ENCODE peak calls at places on chromosome 12, in ten cellular contexts. One of them, this sample, is unnamed.

GRCh38 chr12:93060666-93061413 is 131.7 kb upstream of the EEA1 start:
- DNase-seq in stimulated activated naive B cell treated with anti-CD40 and anti-IgM and Interleukin-4, amounts not matched to agents 10 μg/mL and 1 μg/mL and 100 μg/mL, for 72 hours: peak
- DNase-seq in GM10248: peak
- DNase-seq in amniotic stem cell: no peak
- DNase-seq in ovary: peak
- DNase-seq in RWPE2: no peak
- DNase-seq in astrocyte of the hippocampus: peak
- DNase-seq in choroid plexus epithelial cell: peak
- DNase-seq in lower leg skin: no peak
- DNase-seq in stimulated activated CD4-positive, alpha-beta T cell treated with anti-CD3 and anti-CD28 coated beads, Interleukin-15, amount 100 ng/mL, for 24 hours: peak
- DNase-seq in this sample: no peak

GRCh38 chr12:57593187-57593586 is 2.2 kb downstream of the PIP4K2C start:
- DNase-seq in ovary: no peak
- DNase-seq in stimulated activated CD4-positive, alpha-beta T cell treated with anti-CD3 and anti-CD28 coated beads, Interleukin-15, amount 100 ng/mL, for 24 hours: no peak
- DNase-seq in lower leg skin: no peak
- DNase-seq in RWPE2: no peak
- DNase-seq in stimulated activated naive B cell treated with anti-CD40 and anti-IgM and Interleukin-4, amounts not matched to agents 10 μg/mL and 1 μg/mL and 100 μg/mL, for 72 hours: no peak
- DNase-seq in choroid plexus epithelial cell: no peak
- DNase-seq in amniotic stem cell: no peak
- DNase-seq in GM10248: no peak
- DNase-seq in astrocyte of the hippocampus: no peak
- DNase-seq in this sample: no peak

GRCh38 chr12:20374775-20375174 is 6.4 kb downstream of the PDE3A start:
- DNase-seq in stimulated activated naive B cell treated with anti-CD40 and anti-IgM and Interleukin-4, amounts not matched to agents 10 μg/mL and 1 μg/mL and 100 μg/mL, for 72 hours: no peak
- DNase-seq in stimulated activated CD4-positive, alpha-beta T cell treated with anti-CD3 and anti-CD28 coated beads, Interleukin-15, amount 100 ng/mL, for 24 hours: no peak
- DNase-seq in ovary: no peak
- DNase-seq in amniotic stem cell: no peak
- DNase-seq in astrocyte of the hippocampus: no peak
- DNase-seq in choroid plexus epithelial cell: no peak
- DNase-seq in lower leg skin: no peak
- DNase-seq in GM10248: no peak
- DNase-seq in RWPE2: no peak
- DNase-seq in this sample: no peak

GRCh38 chr12:509494-509893 is 49.8 kb downstream of the B4GALNT3 start:
- DNase-seq in stimulated activated CD4-positive, alpha-beta T cell treated with anti-CD3 and anti-CD28 coated beads, Interleukin-15, amount 100 ng/mL, for 24 hours: no peak
- DNase-seq in stimulated activated naive B cell treated with anti-CD40 and anti-IgM and Interleukin-4, amounts not matched to agents 10 μg/mL and 1 μg/mL and 100 μg/mL, for 72 hours: no peak
- DNase-seq in RWPE2: no peak
- DNase-seq in GM10248: no peak
- DNase-seq in lower leg skin: peak
- DNase-seq in ovary: no peak
- DNase-seq in amniotic stem cell: no peak
- DNase-seq in choroid plexus epithelial cell: peak
- DNase-seq in astrocyte of the hippocampus: peak
- DNase-seq in this sample: peak

GRCh38 chr12:87809916-87810315 is 219.3 kb downstream of the C12orf50 start:
- DNase-seq in lower leg skin: no peak
- DNase-seq in astrocyte of the hippocampus: no peak
- DNase-seq in amniotic stem cell: no peak
- DNase-seq in RWPE2: no peak
- DNase-seq in choroid plexus epithelial cell: peak
- DNase-seq in stimulated activated naive B cell treated with anti-CD40 and anti-IgM and Interleukin-4, amounts not matched to agents 10 μg/mL and 1 μg/mL and 100 μg/mL, for 72 hours: no peak
- DNase-seq in ovary: no peak
- DNase-seq in stimulated activated CD4-positive, alpha-beta T cell treated with anti-CD3 and anti-CD28 coated beads, Interleukin-15, amount 100 ng/mL, for 24 hours: no peak
- DNase-seq in GM10248: no peak
- DNase-seq in this sample: no peak

GRCh38 chr12:127355061-127355820 is 911.7 kb upstream of the TMEM132C start:
- DNase-seq in stimulated activated naive B cell treated with anti-CD40 and anti-IgM and Interleukin-4, amounts not matched to agents 10 μg/mL and 1 μg/mL and 100 μg/mL, for 72 hours: no peak
- DNase-seq in GM10248: no peak
- DNase-seq in amniotic stem cell: no peak
- DNase-seq in stimulated activated CD4-positive, alpha-beta T cell treated with anti-CD3 and anti-CD28 coated beads, Interleukin-15, amount 100 ng/mL, for 24 hours: no peak
- DNase-seq in RWPE2: no peak
- DNase-seq in lower leg skin: no peak
- DNase-seq in astrocyte of the hippocampus: peak
- DNase-seq in ovary: no peak
- DNase-seq in choroid plexus epithelial cell: peak
- DNase-seq in this sample: no peak

GRCh38 chr12:26126340-26127284 is 1.8 kb upstream of the BHLHE41 start:
- DNase-seq in amniotic stem cell: peak
- DNase-seq in stimulated activated CD4-positive, alpha-beta T cell treated with anti-CD3 and anti-CD28 coated beads, Interleukin-15, amount 100 ng/mL, for 24 hours: peak
- DNase-seq in choroid plexus epithelial cell: peak
- DNase-seq in astrocyte of the hippocampus: peak
- DNase-seq in GM10248: peak
- DNase-seq in lower leg skin: peak
- DNase-seq in ovary: peak
- DNase-seq in stimulated activated naive B cell treated with anti-CD40 and anti-IgM and Interleukin-4, amounts not matched to agents 10 μg/mL and 1 μg/mL and 100 μg/mL, for 72 hours: peak
- DNase-seq in RWPE2: peak
- DNase-seq in this sample: peak

GRCh38 chr12:19750116-19750644 is 310.9 kb downstream of the AEBP2 start:
- DNase-seq in lower leg skin: no peak
- DNase-seq in ovary: no peak
- DNase-seq in RWPE2: no peak
- DNase-seq in stimulated activated naive B cell treated with anti-CD40 and anti-IgM and Interleukin-4, amounts not matched to agents 10 μg/mL and 1 μg/mL and 100 μg/mL, for 72 hours: no peak
- DNase-seq in amniotic stem cell: no peak
- DNase-seq in astrocyte of the hippocampus: no peak
- DNase-seq in stimulated activated CD4-positive, alpha-beta T cell treated with anti-CD3 and anti-CD28 coated beads, Interleukin-15, amount 100 ng/mL, for 24 hours: no peak
- DNase-seq in GM10248: no peak
- DNase-seq in choroid plexus epithelial cell: no peak
- DNase-seq in this sample: no peak

GRCh38 chr12:105259226-105259625 is 23.3 kb upstream of the APPL2 start:
- DNase-seq in astrocyte of the hippocampus: no peak
- DNase-seq in stimulated activated CD4-positive, alpha-beta T cell treated with anti-CD3 and anti-CD28 coated beads, Interleukin-15, amount 100 ng/mL, for 24 hours: no peak
- DNase-seq in stimulated activated naive B cell treated with anti-CD40 and anti-IgM and Interleukin-4, amounts not matched to agents 10 μg/mL and 1 μg/mL and 100 μg/mL, for 72 hours: no peak
- DNase-seq in amniotic stem cell: no peak
- DNase-seq in ovary: no peak
- DNase-seq in GM10248: no peak
- DNase-seq in RWPE2: no peak
- DNase-seq in lower leg skin: no peak
- DNase-seq in choroid plexus epithelial cell: no peak
- DNase-seq in this sample: no peak

GRCh38 chr12:4445156-4446020 is at the start of gene FGF6:
- DNase-seq in RWPE2: no peak
- DNase-seq in lower leg skin: peak
- DNase-seq in astrocyte of the hippocampus: no peak
- DNase-seq in choroid plexus epithelial cell: no peak
- DNase-seq in amniotic stem cell: no peak
- DNase-seq in stimulated activated naive B cell treated with anti-CD40 and anti-IgM and Interleukin-4, amounts not matched to agents 10 μg/mL and 1 μg/mL and 100 μg/mL, for 72 hours: no peak
- DNase-seq in ovary: no peak
- DNase-seq in GM10248: no peak
- DNase-seq in stimulated activated CD4-positive, alpha-beta T cell treated with anti-CD3 and anti-CD28 coated beads, Interleukin-15, amount 100 ng/mL, for 24 hours: no peak
- DNase-seq in this sample: no peak

GRCh38 chr12:123397400-123397799 is 13.5 kb downstream of the KMT5A start:
- DNase-seq in RWPE2: no peak
- DNase-seq in choroid plexus epithelial cell: peak
- DNase-seq in astrocyte of the hippocampus: no peak
- DNase-seq in GM10248: no peak
- DNase-seq in stimulated activated CD4-positive, alpha-beta T cell treated with anti-CD3 and anti-CD28 coated beads, Interleukin-15, amount 100 ng/mL, for 24 hours: no peak
- DNase-seq in stimulated activated naive B cell treated with anti-CD40 and anti-IgM and Interleukin-4, amounts not matched to agents 10 μg/mL and 1 μg/mL and 100 μg/mL, for 72 hours: no peak
- DNase-seq in ovary: no peak
- DNase-seq in lower leg skin: no peak
- DNase-seq in amniotic stem cell: no peak
- DNase-seq in this sample: no peak

GRCh38 chr12:41188058-41188840 is at the start of gene PDZRN4:
- DNase-seq in ovary: peak
- DNase-seq in choroid plexus epithelial cell: no peak
- DNase-seq in stimulated activated naive B cell treated with anti-CD40 and anti-IgM and Interleukin-4, amounts not matched to agents 10 μg/mL and 1 μg/mL and 100 μg/mL, for 72 hours: no peak
- DNase-seq in stimulated activated CD4-positive, alpha-beta T cell treated with anti-CD3 and anti-CD28 coated beads, Interleukin-15, amount 100 ng/mL, for 24 hours: no peak
- DNase-seq in RWPE2: no peak
- DNase-seq in astrocyte of the hippocampus: peak
- DNase-seq in lower leg skin: peak
- DNase-seq in GM10248: peak
- DNase-seq in amniotic stem cell: no peak
- DNase-seq in this sample: no peak

GRCh38 chr12:59677857-59678256 is 82.0 kb downstream of the SLC16A7 start:
- DNase-seq in astrocyte of the hippocampus: no peak
- DNase-seq in stimulated activated CD4-positive, alpha-beta T cell treated with anti-CD3 and anti-CD28 coated beads, Interleukin-15, amount 100 ng/mL, for 24 hours: no peak
- DNase-seq in amniotic stem cell: no peak
- DNase-seq in RWPE2: no peak
- DNase-seq in GM10248: no peak
- DNase-seq in lower leg skin: no peak
- DNase-seq in stimulated activated naive B cell treated with anti-CD40 and anti-IgM and Interleukin-4, amounts not matched to agents 10 μg/mL and 1 μg/mL and 100 μg/mL, for 72 hours: no peak
- DNase-seq in ovary: no peak
- DNase-seq in choroid plexus epithelial cell: no peak
- DNase-seq in this sample: no peak

GRCh38 chr12:100675432-100675831 is 101.9 kb downstream of the GAS2L3 start:
- DNase-seq in stimulated activated naive B cell treated with anti-CD40 and anti-IgM and Interleukin-4, amounts not matched to agents 10 μg/mL and 1 μg/mL and 100 μg/mL, for 72 hours: no peak
- DNase-seq in choroid plexus epithelial cell: peak
- DNase-seq in ovary: no peak
- DNase-seq in RWPE2: peak
- DNase-seq in astrocyte of the hippocampus: peak
- DNase-seq in amniotic stem cell: peak
- DNase-seq in GM10248: no peak
- DNase-seq in stimulated activated CD4-positive, alpha-beta T cell treated with anti-CD3 and anti-CD28 coated beads, Interleukin-15, amount 100 ng/mL, for 24 hours: no peak
- DNase-seq in lower leg skin: no peak
- DNase-seq in this sample: no peak

GRCh38 chr12:541676-542289 is 82.0 kb downstream of the B4GALNT3 start:
- DNase-seq in stimulated activated CD4-positive, alpha-beta T cell treated with anti-CD3 and anti-CD28 coated beads, Interleukin-15, amount 100 ng/mL, for 24 hours: no peak
- DNase-seq in lower leg skin: no peak
- DNase-seq in ovary: no peak
- DNase-seq in stimulated activated naive B cell treated with anti-CD40 and anti-IgM and Interleukin-4, amounts not matched to agents 10 μg/mL and 1 μg/mL and 100 μg/mL, for 72 hours: no peak
- DNase-seq in amniotic stem cell: no peak
- DNase-seq in astrocyte of the hippocampus: peak
- DNase-seq in GM10248: no peak
- DNase-seq in RWPE2: peak
- DNase-seq in choroid plexus epithelial cell: no peak
- DNase-seq in this sample: no peak

GRCh38 chr12:87816186-87816585 is 213.0 kb downstream of the C12orf50 start:
- DNase-seq in stimulated activated CD4-positive, alpha-beta T cell treated with anti-CD3 and anti-CD28 coated beads, Interleukin-15, amount 100 ng/mL, for 24 hours: no peak
- DNase-seq in stimulated activated naive B cell treated with anti-CD40 and anti-IgM and Interleukin-4, amounts not matched to agents 10 μg/mL and 1 μg/mL and 100 μg/mL, for 72 hours: no peak
- DNase-seq in GM10248: no peak
- DNase-seq in astrocyte of the hippocampus: peak
- DNase-seq in lower leg skin: no peak
- DNase-seq in ovary: no peak
- DNase-seq in amniotic stem cell: no peak
- DNase-seq in RWPE2: no peak
- DNase-seq in choroid plexus epithelial cell: peak
- DNase-seq in this sample: no peak

GRCh38 chr12:3364661-3365264 is 126.2 kb upstream of the PRMT8 start:
- DNase-seq in RWPE2: no peak
- DNase-seq in stimulated activated CD4-positive, alpha-beta T cell treated with anti-CD3 and anti-CD28 coated beads, Interleukin-15, amount 100 ng/mL, for 24 hours: no peak
- DNase-seq in amniotic stem cell: no peak
- DNase-seq in choroid plexus epithelial cell: no peak
- DNase-seq in astrocyte of the hippocampus: no peak
- DNase-seq in lower leg skin: no peak
- DNase-seq in ovary: no peak
- DNase-seq in stimulated activated naive B cell treated with anti-CD40 and anti-IgM and Interleukin-4, amounts not matched to agents 10 μg/mL and 1 μg/mL and 100 μg/mL, for 72 hours: no peak
- DNase-seq in GM10248: no peak
- DNase-seq in this sample: no peak

GRCh38 chr12:3134526-3135135 is 57.5 kb downstream of the TSPAN9 start:
- DNase-seq in RWPE2: no peak
- DNase-seq in stimulated activated CD4-positive, alpha-beta T cell treated with anti-CD3 and anti-CD28 coated beads, Interleukin-15, amount 100 ng/mL, for 24 hours: no peak
- DNase-seq in ovary: no peak
- DNase-seq in astrocyte of the hippocampus: no peak
- DNase-seq in amniotic stem cell: no peak
- DNase-seq in choroid plexus epithelial cell: no peak
- DNase-seq in stimulated activated naive B cell treated with anti-CD40 and anti-IgM and Interleukin-4, amounts not matched to agents 10 μg/mL and 1 μg/mL and 100 μg/mL, for 72 hours: no peak
- DNase-seq in lower leg skin: no peak
- DNase-seq in GM10248: no peak
- DNase-seq in this sample: no peak

GRCh38 chr12:52647601-52648000 is 4.4 kb downstream of the KRT2 start:
- DNase-seq in choroid plexus epithelial cell: no peak
- DNase-seq in ovary: no peak
- DNase-seq in astrocyte of the hippocampus: no peak
- DNase-seq in GM10248: no peak
- DNase-seq in RWPE2: no peak
- DNase-seq in stimulated activated naive B cell treated with anti-CD40 and anti-IgM and Interleukin-4, amounts not matched to agents 10 μg/mL and 1 μg/mL and 100 μg/mL, for 72 hours: no peak
- DNase-seq in amniotic stem cell: no peak
- DNase-seq in stimulated activated CD4-positive, alpha-beta T cell treated with anti-CD3 and anti-CD28 coated beads, Interleukin-15, amount 100 ng/mL, for 24 hours: no peak
- DNase-seq in lower leg skin: peak
- DNase-seq in this sample: peak

GRCh38 chr12:89750821-89751227 is 42.2 kb upstream of the ATP2B1 start:
- DNase-seq in stimulated activated naive B cell treated with anti-CD40 and anti-IgM and Interleukin-4, amounts not matched to agents 10 μg/mL and 1 μg/mL and 100 μg/mL, for 72 hours: no peak
- DNase-seq in GM10248: no peak
- DNase-seq in choroid plexus epithelial cell: no peak
- DNase-seq in stimulated activated CD4-positive, alpha-beta T cell treated with anti-CD3 and anti-CD28 coated beads, Interleukin-15, amount 100 ng/mL, for 24 hours: no peak
- DNase-seq in amniotic stem cell: peak
- DNase-seq in ovary: no peak
- DNase-seq in RWPE2: no peak
- DNase-seq in astrocyte of the hippocampus: no peak
- DNase-seq in lower leg skin: no peak
- DNase-seq in this sample: no peak

GRCh38 chr12:27772328-27773049 is 7.5 kb upstream of the KLHL42 start:
- DNase-seq in choroid plexus epithelial cell: no peak
- DNase-seq in stimulated activated CD4-positive, alpha-beta T cell treated with anti-CD3 and anti-CD28 coated beads, Interleukin-15, amount 100 ng/mL, for 24 hours: no peak
- DNase-seq in RWPE2: no peak
- DNase-seq in lower leg skin: no peak
- DNase-seq in astrocyte of the hippocampus: no peak
- DNase-seq in amniotic stem cell: peak
- DNase-seq in stimulated activated naive B cell treated with anti-CD40 and anti-IgM and Interleukin-4, amounts not matched to agents 10 μg/mL and 1 μg/mL and 100 μg/mL, for 72 hours: no peak
- DNase-seq in ovary: no peak
- DNase-seq in GM10248: no peak
- DNase-seq in this sample: no peak

GRCh38 chr12:12338528-12339168 is 11.4 kb downstream of the MANSC1 start:
- DNase-seq in choroid plexus epithelial cell: peak
- DNase-seq in ovary: no peak
- DNase-seq in stimulated activated CD4-positive, alpha-beta T cell treated with anti-CD3 and anti-CD28 coated beads, Interleukin-15, amount 100 ng/mL, for 24 hours: no peak
- DNase-seq in amniotic stem cell: no peak
- DNase-seq in astrocyte of the hippocampus: peak
- DNase-seq in lower leg skin: peak
- DNase-seq in RWPE2: no peak
- DNase-seq in stimulated activated naive B cell treated with anti-CD40 and anti-IgM and Interleukin-4, amounts not matched to agents 10 μg/mL and 1 μg/mL and 100 μg/mL, for 72 hours: no peak
- DNase-seq in GM10248: no peak
- DNase-seq in this sample: no peak

GRCh38 chr12:94254270-94254669 is 105.9 kb downstream of the PLXNC1 start:
- DNase-seq in lower leg skin: no peak
- DNase-seq in choroid plexus epithelial cell: no peak
- DNase-seq in ovary: no peak
- DNase-seq in RWPE2: no peak
- DNase-seq in GM10248: no peak
- DNase-seq in astrocyte of the hippocampus: no peak
- DNase-seq in amniotic stem cell: no peak
- DNase-seq in stimulated activated CD4-positive, alpha-beta T cell treated with anti-CD3 and anti-CD28 coated beads, Interleukin-15, amount 100 ng/mL, for 24 hours: no peak
- DNase-seq in stimulated activated naive B cell treated with anti-CD40 and anti-IgM and Interleukin-4, amounts not matched to agents 10 μg/mL and 1 μg/mL and 100 μg/mL, for 72 hours: no peak
- DNase-seq in this sample: no peak

GRCh38 chr12:132214906-132215643 is 70.8 kb downstream of the NOC4L start:
- DNase-seq in stimulated activated CD4-positive, alpha-beta T cell treated with anti-CD3 and anti-CD28 coated beads, Interleukin-15, amount 100 ng/mL, for 24 hours: no peak
- DNase-seq in GM10248: no peak
- DNase-seq in lower leg skin: no peak
- DNase-seq in stimulated activated naive B cell treated with anti-CD40 and anti-IgM and Interleukin-4, amounts not matched to agents 10 μg/mL and 1 μg/mL and 100 μg/mL, for 72 hours: no peak
- DNase-seq in astrocyte of the hippocampus: no peak
- DNase-seq in ovary: no peak
- DNase-seq in RWPE2: no peak
- DNase-seq in amniotic stem cell: no peak
- DNase-seq in choroid plexus epithelial cell: no peak
- DNase-seq in this sample: no peak

GRCh38 chr12:47276253-47277070 is 196.7 kb upstream of the AMIGO2 start:
- DNase-seq in stimulated activated CD4-positive, alpha-beta T cell treated with anti-CD3 and anti-CD28 coated beads, Interleukin-15, amount 100 ng/mL, for 24 hours: peak
- DNase-seq in RWPE2: peak
- DNase-seq in choroid plexus epithelial cell: peak
- DNase-seq in ovary: no peak
- DNase-seq in amniotic stem cell: no peak
- DNase-seq in lower leg skin: no peak
- DNase-seq in GM10248: peak
- DNase-seq in stimulated activated naive B cell treated with anti-CD40 and anti-IgM and Interleukin-4, amounts not matched to agents 10 μg/mL and 1 μg/mL and 100 μg/mL, for 72 hours: peak
- DNase-seq in astrocyte of the hippocampus: peak
- DNase-seq in this sample: peak

GRCh38 chr12:68746572-68747180 is 700 bp downstream of the SLC35E3 start:
- DNase-seq in amniotic stem cell: peak
- DNase-seq in choroid plexus epithelial cell: peak
- DNase-seq in stimulated activated naive B cell treated with anti-CD40 and anti-IgM and Interleukin-4, amounts not matched to agents 10 μg/mL and 1 μg/mL and 100 μg/mL, for 72 hours: peak
- DNase-seq in astrocyte of the hippocampus: peak
- DNase-seq in RWPE2: no peak
- DNase-seq in lower leg skin: peak
- DNase-seq in ovary: peak
- DNase-seq in stimulated activated CD4-positive, alpha-beta T cell treated with anti-CD3 and anti-CD28 coated beads, Interleukin-15, amount 100 ng/mL, for 24 hours: peak
- DNase-seq in GM10248: peak
- DNase-seq in this sample: peak

GRCh38 chr12:15662303-15662980 is 126.7 kb downstream of the EPS8 start:
- DNase-seq in astrocyte of the hippocampus: peak
- DNase-seq in choroid plexus epithelial cell: peak
- DNase-seq in stimulated activated naive B cell treated with anti-CD40 and anti-IgM and Interleukin-4, amounts not matched to agents 10 μg/mL and 1 μg/mL and 100 μg/mL, for 72 hours: no peak
- DNase-seq in GM10248: no peak
- DNase-seq in amniotic stem cell: peak
- DNase-seq in ovary: no peak
- DNase-seq in stimulated activated CD4-positive, alpha-beta T cell treated with anti-CD3 and anti-CD28 coated beads, Interleukin-15, amount 100 ng/mL, for 24 hours: no peak
- DNase-seq in lower leg skin: no peak
- DNase-seq in RWPE2: no peak
- DNase-seq in this sample: no peak

GRCh38 chr12:126424696-126425095 is 1359.5 kb downstream of the AACS start:
- DNase-seq in ovary: no peak
- DNase-seq in stimulated activated CD4-positive, alpha-beta T cell treated with anti-CD3 and anti-CD28 coated beads, Interleukin-15, amount 100 ng/mL, for 24 hours: no peak
- DNase-seq in lower leg skin: no peak
- DNase-seq in GM10248: no peak
- DNase-seq in stimulated activated naive B cell treated with anti-CD40 and anti-IgM and Interleukin-4, amounts not matched to agents 10 μg/mL and 1 μg/mL and 100 μg/mL, for 72 hours: no peak
- DNase-seq in RWPE2: no peak
- DNase-seq in choroid plexus epithelial cell: peak
- DNase-seq in amniotic stem cell: no peak
- DNase-seq in astrocyte of the hippocampus: peak
- DNase-seq in this sample: no peak